ENCODE peak calls at places on chromosome 4, in ten cellular contexts. S, F, M, Z, B, H, D, L, T and N are unnamed samples.

GRCh38 chr4:173524218-173525117 is 5.6 kb downstream of the HAND2 start:
- DNase-seq in S (no peak), F (no peak), M (no peak), Z (no peak), B (no peak), H (no peak), D (no peak), L (no peak), T (no peak), N (no peak)

GRCh38 chr4:176036585-176037205 is 28.9 kb upstream of the WDR17 start:
- DNase-seq in S (no peak), F (no peak), M (no peak), Z (no peak), B (no peak), H (no peak), D (no peak), L (no peak), T (no peak), N (no peak)

GRCh38 chr4:76738081-76738931 is 159.6 kb downstream of the SOWAHB start:
- DNase-seq in S (no peak), F (peak; percentile 62), M (no peak), Z (no peak), B (no peak), H (peak; percentile 87), D (no peak), L (no peak), T (no peak), N (no peak)

GRCh38 chr4:18077808-18078207 is 56.3 kb upstream of the LCORL start:
- DNase-seq in S (no peak), F (no peak), M (peak; percentile 82), Z (no peak), B (no peak), H (no peak), D (no peak), L (no peak), T (no peak), N (no peak)

GRCh38 chr4:24278693-24279092 is 305.7 kb downstream of the DHX15 start:
- DNase-seq in S (no peak), F (no peak), M (no peak), Z (no peak), B (no peak), H (no peak), D (no peak), L (no peak), T (no peak), N (no peak)

GRCh38 chr4:6050551-6050950 is 32.3 kb upstream of the C4orf50 start:
- DNase-seq in S (no peak), F (no peak), M (no peak), Z (no peak), B (no peak), H (no peak), D (no peak), L (no peak), T (no peak), N (no peak)

GRCh38 chr4:78020677-78021076 is 36.4 kb upstream of the FRAS1 start:
- DNase-seq in S (no peak), F (no peak), M (no peak), Z (no peak), B (no peak), H (no peak), D (no peak), L (no peak), T (no peak), N (no peak)

GRCh38 chr4:41661447-41662076 is 87.0 kb downstream of the PHOX2B start:
- DNase-seq in S (no peak), F (peak; percentile 57), M (peak; percentile 17), Z (no peak), B (no peak), H (peak; percentile 11), D (peak; percentile 65), L (no peak), T (no peak), N (peak; percentile 10)

GRCh38 chr4:122658818-122659295 is 38.0 kb upstream of the IL21 start:
- DNase-seq in S (no peak), F (no peak), M (no peak), Z (no peak), B (no peak), H (no peak), D (no peak), L (no peak), T (no peak), N (no peak)

GRCh38 chr4:24642941-24643628 is 58.7 kb upstream of the DHX15 start:
- DNase-seq in S (no peak), F (no peak), M (peak; percentile 11), Z (no peak), B (no peak), H (peak; percentile 80), D (no peak), L (no peak), T (no peak), N (no peak)

GRCh38 chr4:166174717-166175510 is 301.9 kb downstream of the TLL1 start:
- DNase-seq in S (no peak), F (no peak), M (no peak), Z (no peak), B (no peak), H (no peak), D (no peak), L (no peak), T (no peak), N (peak; percentile 5)

GRCh38 chr4:118994030-118994429 is 105.4 kb downstream of the SYNPO2 start:
- DNase-seq in S (no peak), F (no peak), M (no peak), Z (no peak), B (no peak), H (peak; percentile 87), D (no peak), L (no peak), T (no peak), N (no peak)

GRCh38 chr4:183424109-183424751 is 20.2 kb upstream of the CDKN2AIP start:
- DNase-seq in S (no peak), F (peak; percentile 1), M (no peak), Z (no peak), B (no peak), H (no peak), D (no peak), L (no peak), T (no peak), N (no peak)

GRCh38 chr4:107689912-107690587 is 30.0 kb downstream of the PAPSS1 start:
- DNase-seq in S (no peak), F (no peak), M (peak; percentile 1), Z (no peak), B (no peak), H (peak; percentile 54), D (no peak), L (no peak), T (no peak), N (peak; percentile 24)

GRCh38 chr4:8387615-8388266 is 52.8 kb downstream of the ACOX3 start:
- DNase-seq in S (no peak), F (no peak), M (no peak), Z (no peak), B (no peak), H (no peak), D (no peak), L (no peak), T (no peak), N (no peak)

GRCh38 chr4:102778720-102779119 is 18.0 kb upstream of the MANBA start:
- DNase-seq in S (no peak), F (no peak), M (no peak), Z (no peak), B (no peak), H (no peak), D (no peak), L (no peak), T (no peak), N (no peak)

GRCh38 chr4:52873191-52873590 is 11.1 kb downstream of the RASL11B start:
- DNase-seq in S (no peak), F (no peak), M (peak; percentile 81), Z (no peak), B (no peak), H (no peak), D (no peak), L (no peak), T (no peak), N (no peak)

GRCh38 chr4:79574741-79575451 is 166.9 kb upstream of the GK2 start:
- DNase-seq in S (no peak), F (no peak), M (no peak), Z (no peak), B (no peak), H (no peak), D (no peak), L (no peak), T (no peak), N (no peak)

GRCh38 chr4:78534286-78534955 is 17.1 kb upstream of the ANXA3 start:
- DNase-seq in S (no peak), F (no peak), M (peak; percentile 98), Z (no peak), B (no peak), H (no peak), D (no peak), L (no peak), T (no peak), N (no peak)

GRCh38 chr4:182351485-182351884 is 108.3 kb downstream of the TENM3 start:
- DNase-seq in S (no peak), F (no peak), M (no peak), Z (no peak), B (no peak), H (no peak), D (no peak), L (no peak), T (no peak), N (no peak)

GRCh38 chr4:1500231-1500965 is 94.2 kb upstream of the NKX1-1 start:
- DNase-seq in S (no peak), F (no peak), M (no peak), Z (no peak), B (no peak), H (no peak), D (no peak), L (peak; percentile 42), T (no peak), N (no peak)

GRCh38 chr4:139816856-139817255 is 151.2 kb downstream of the MGST2 start:
- DNase-seq in S (no peak), F (no peak), M (no peak), Z (no peak), B (no peak), H (no peak), D (no peak), L (no peak), T (no peak), N (no peak)

GRCh38 chr4:177403746-177404145 is 38.5 kb downstream of the AGA start:
- DNase-seq in S (no peak), F (no peak), M (no peak), Z (no peak), B (no peak), H (no peak), D (no peak), L (no peak), T (no peak), N (no peak)

GRCh38 chr4:166421556-166422156 is 548.6 kb downstream of the TLL1 start:
- DNase-seq in S (no peak), F (no peak), M (no peak), Z (no peak), B (no peak), H (no peak), D (no peak), L (no peak), T (no peak), N (no peak)

GRCh38 chr4:65924843-65925242 is 254.6 kb upstream of the EPHA5 start:
- DNase-seq in S (no peak), F (no peak), M (no peak), Z (no peak), B (no peak), H (no peak), D (no peak), L (no peak), T (no peak), N (no peak)

GRCh38 chr4:108415389-108415788 is 205.0 kb upstream of the RPL34 start:
- DNase-seq in S (no peak), F (no peak), M (no peak), Z (no peak), B (no peak), H (no peak), D (no peak), L (no peak), T (no peak), N (no peak)

GRCh38 chr4:117965608-117966007 is 68.7 kb upstream of the NDST3 start:
- DNase-seq in S (no peak), F (no peak), M (no peak), Z (no peak), B (no peak), H (no peak), D (no peak), L (no peak), T (no peak), N (no peak)

GRCh38 chr4:87219648-87220093 is 747 bp downstream of the KLHL8 start:
- DNase-seq in S (peak; percentile 34), F (peak; percentile 65), M (peak; percentile 24), Z (peak; percentile 27), B (peak; percentile 43), H (no peak), D (peak; percentile 30), L (peak; percentile 76), T (peak; percentile 29), N (no peak)